ENCODE peak calls at places on chromosomes 3 and 15, in four cellular contexts. T, U, R and D are unnamed samples.
A peak's percentile ranks its signal among the peaks of the same experiment; 100 is the strongest.

GRCh38 chr15:25451501-25451900 is 12.7 kb upstream of the UBE3A start:
- DNase-seq in T (no peak), U (no peak), R (no peak), D (no peak)

GRCh38 chr3:104273046-104273649 is 1093.6 kb upstream of the ALCAM start:
- DNase-seq in R (no peak), U (no peak), T (peak; percentile 23), D (peak; percentile 17)

GRCh38 chr3:51933471-51934138 is 8.1 kb downstream of the RRP9 start:
- DNase-seq in R (no peak), T (no peak), U (no peak), D (no peak)

GRCh38 chr3:187811580-187812250 is 66.4 kb upstream of the BCL6 start:
- DNase-seq in R (no peak), U (no peak), T (no peak), D (peak; percentile 70)

GRCh38 chr3:64031540-64032533 is 8.5 kb upstream of the PSMD6 start:
- DNase-seq in T (no peak), U (no peak), R (no peak), D (no peak)

GRCh38 chr3:126972866-126973265 is 10.0 kb upstream of the PLXNA1 start:
- DNase-seq in U (no peak), R (no peak), T (no peak), D (no peak)

GRCh38 chr3:30551266-30551665 is 55.1 kb upstream of the TGFBR2 start:
- DNase-seq in T (peak; percentile 10), R (no peak), U (no peak), D (no peak)

GRCh38 chr15:65087873-65088642 is 11.5 kb downstream of the KBTBD13 start:
- DNase-seq in R (no peak), T (no peak), U (no peak), D (no peak)

GRCh38 chr15:56249080-56249479 is 5.4 kb upstream of the RFX7 start:
- DNase-seq in R (peak; percentile 36), U (no peak), T (peak; percentile 57), D (peak; percentile 37)

GRCh38 chr15:78979456-78980320 is 34.8 kb upstream of the CTSH start:
- DNase-seq in T (peak; percentile 36), R (peak; percentile 49), U (no peak), D (no peak)

GRCh38 chr3:10510086-10510742 is 4.8 kb upstream of the ATP2B2 start:
- DNase-seq in T (no peak), R (no peak), U (no peak), D (no peak)
- TF ChIP-seq CTCF in T (no peak), R (no peak), U (no peak), D (no peak)

DNA sequence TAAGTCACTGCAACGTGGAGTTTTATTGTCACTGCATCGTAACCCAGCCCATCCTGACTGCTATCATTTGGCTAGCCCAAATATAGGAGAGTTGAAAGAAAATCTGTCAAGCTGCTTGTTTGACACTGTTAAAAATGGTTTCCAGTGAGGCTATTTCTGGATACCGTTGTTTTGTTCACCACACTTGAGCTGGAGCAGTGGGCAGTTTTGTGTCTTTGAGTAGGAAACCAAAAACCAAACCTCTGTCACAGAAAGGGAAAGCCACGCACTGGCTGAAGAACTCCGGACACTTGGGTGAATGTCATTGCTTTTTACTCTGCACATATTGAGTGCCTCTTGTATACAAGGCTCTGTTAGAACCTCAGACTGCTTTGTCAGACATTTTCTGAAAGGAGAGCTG is 446.4 kb upstream of the CFAP20DC start:
- DNase-seq in U (no peak), R (no peak), T (no peak), D (no peak)
- TF ChIP-seq CTCF in U (no peak), R (no peak), T (no peak), D (no peak)

GRCh38 chr3:45946307-45946706 is 3.0 kb downstream of the CXCR6 start:
- DNase-seq in U (no peak), R (no peak), T (no peak), D (no peak)
- TF ChIP-seq CTCF in U (no peak), R (peak; percentile 1), T (peak; percentile 20), D (peak; percentile 17)

GRCh38 chr3:58047806-58048205 is 39.6 kb downstream of the FLNB start:
- DNase-seq in T (no peak), R (no peak), U (no peak), D (peak; percentile 83)
- TF ChIP-seq CTCF in T (no peak), R (no peak), U (no peak), D (no peak)

GRCh38 chr15:45393851-45394250 is 15.5 kb upstream of the GATM start:
- DNase-seq in U (no peak), R (no peak), T (no peak), D (no peak)
- TF ChIP-seq CTCF in U (no peak), R (no peak), T (no peak), D (peak; percentile 23)

GRCh38 chr3:57140894-57141293 is 24.3 kb downstream of the IL17RD start:
- DNase-seq in R (no peak), T (no peak), U (no peak), D (no peak)

GRCh38 chr3:57144952-57145351 is 20.2 kb downstream of the IL17RD start:
- DNase-seq in R (no peak), U (no peak), T (no peak), D (no peak)

GRCh38 chr3:57143886-57144459 is 21.2 kb downstream of the IL17RD start:
- DNase-seq in R (no peak), T (no peak), U (no peak), D (no peak)

GRCh38 chr3:57142335-57142734 is 22.8 kb downstream of the IL17RD start:
- DNase-seq in R (no peak), T (no peak), U (no peak), D (no peak)

DNA sequence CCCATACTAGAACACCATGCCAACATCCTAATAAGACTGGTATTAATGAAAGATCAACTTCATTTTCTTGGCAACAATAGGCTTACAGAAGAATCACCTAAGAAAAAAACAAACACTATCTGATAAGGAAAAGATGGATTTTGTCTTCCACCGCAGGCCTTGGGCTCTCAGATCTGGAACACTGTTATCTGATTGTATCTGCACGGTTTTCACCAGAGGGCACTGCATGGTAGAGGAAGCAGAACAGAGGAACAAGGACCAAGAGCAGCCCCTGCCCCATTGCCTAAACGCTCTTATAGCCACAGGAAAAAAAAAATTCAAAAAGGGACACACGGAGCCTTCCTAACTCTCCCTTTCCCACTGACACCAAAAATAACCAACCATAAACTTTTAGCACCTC is 23.4 kb downstream of the IL17RD start:
- DNase-seq in T (no peak), U (no peak), R (no peak), D (no peak)
- TF ChIP-seq CTCF in T (no peak), U (no peak), R (no peak), D (no peak)

GRCh38 chr3:190322604-190323240 is 476 bp upstream of the CLDN1 start:
- DNase-seq in T (no peak), U (no peak), R (no peak), D (no peak)
- TF ChIP-seq CTCF in T (no peak), U (no peak), R (no peak), D (no peak)

GRCh38 chr15:52255008-52255407 is 40.6 kb downstream of the MYO5C start:
- DNase-seq in R (no peak), T (no peak), U (no peak), D (no peak)

GRCh38 chr15:52255935-52256334 is 39.7 kb downstream of the MYO5C start:
- DNase-seq in T (no peak), U (no peak), R (no peak), D (no peak)

GRCh38 chr15:52256930-52257733 is 38.5 kb downstream of the MYO5C start:
- DNase-seq in R (no peak), T (peak; percentile 69), U (no peak), D (no peak)

GRCh38 chr15:52257734-52258062 is 37.9 kb downstream of the MYO5C start:
- DNase-seq in U (no peak), T (no peak), R (no peak), D (no peak)

DNA sequence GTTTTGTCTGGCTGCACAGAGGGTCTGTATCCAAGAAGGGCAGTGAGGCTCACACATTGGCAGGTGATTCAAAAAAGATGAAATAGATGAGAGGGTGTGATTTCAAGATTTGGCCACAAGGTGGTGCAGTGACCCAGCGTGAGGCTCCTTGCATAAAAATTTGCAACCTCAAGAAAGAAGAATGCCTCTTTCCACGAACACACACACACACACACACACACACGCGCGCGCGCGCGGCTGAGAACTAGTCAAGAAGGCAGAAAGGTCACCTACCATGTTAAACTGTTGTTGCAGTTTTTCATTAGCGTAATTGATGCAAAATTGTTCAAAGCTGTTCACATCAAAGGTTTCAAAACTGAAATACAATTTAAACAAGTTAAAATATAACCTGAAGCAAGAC is 39.2 kb downstream of the MYO5C start:
- DNase-seq in R (peak; percentile 71), U (peak; percentile 68), T (peak; percentile 78), D (peak; percentile 39)
- TF ChIP-seq CTCF in R (peak; percentile 43), U (peak; percentile 77), T (peak; percentile 76), D (peak; percentile 78)

DNA sequence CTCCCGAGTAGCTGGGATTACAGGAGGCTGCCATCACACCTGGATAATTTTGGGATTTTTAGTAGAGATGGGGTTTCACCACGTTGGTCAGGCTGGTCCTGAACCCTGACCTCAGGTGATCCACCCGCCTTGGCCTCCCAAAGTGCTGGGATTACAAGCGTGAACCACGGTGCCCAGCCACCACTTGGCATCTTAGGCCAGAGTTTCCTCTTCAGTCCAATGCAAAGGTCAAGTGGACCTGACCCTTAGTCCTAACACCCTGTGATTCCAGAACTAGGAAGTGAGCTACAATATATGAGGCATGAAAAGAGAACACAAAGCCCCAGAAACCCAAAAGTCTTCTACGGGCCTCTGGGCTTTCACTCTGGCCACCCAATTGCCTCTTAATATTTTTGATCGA is 5.3 kb downstream of the MYLK start:
- DNase-seq in T (no peak), R (no peak), U (no peak), D (no peak)
- TF ChIP-seq CTCF in T (no peak), R (no peak), U (no peak), D (no peak)